ENCODE peak calls at places on chromosomes 16 and 17, in ten cellular contexts. U, O, B, A, G, H, T, V, N and J are unnamed samples.

GRCh38 chr16:70730944-70731343 is 45.1 kb upstream of the MTSS2 start:
- DNase-seq in U (peak; percentile 84), O (no peak), B (no peak), A (no peak), G (no peak), H (no peak), T (no peak), V (no peak), N (no peak), J (no peak)

GRCh38 chr16:69112285-69113129 is 7.1 kb downstream of the HAS3 start:
- DNase-seq in U (peak; percentile 71), O (no peak), B (no peak), A (no peak), G (no peak), H (peak; percentile 43), T (no peak), V (no peak), N (peak; percentile 87), J (no peak)

GRCh38 chr16:80125677-80126076 is 415.1 kb upstream of the DYNLRB2 start:
- DNase-seq in U (peak; percentile 62), O (no peak), B (peak; percentile 35), A (no peak), G (no peak), H (no peak), T (no peak), V (peak; percentile 44), N (no peak), J (no peak)

GRCh38 chr16:660459-661183 is 7.3 kb upstream of the RHOT2 start:
- DNase-seq in U (peak; percentile 96), O (no peak), B (peak; percentile 89), A (no peak), G (no peak), H (peak; percentile 63), T (peak; percentile 69), V (peak; percentile 85), N (peak; percentile 96), J (no peak)

GRCh38 chr16:10964891-10965326 is 20.5 kb downstream of the CLEC16A start:
- DNase-seq in U (no peak), O (no peak), B (no peak), A (no peak), G (no peak), H (no peak), T (no peak), V (no peak), N (no peak), J (no peak)

GRCh38 chr17:2398655-2399571 is 1.9 kb downstream of the MNT start:
- DNase-seq in U (peak; percentile 81), O (no peak), B (no peak), A (no peak), G (no peak), H (peak; percentile 64), T (no peak), V (peak; percentile 74), N (peak; percentile 84), J (no peak)

GRCh38 chr16:23901178-23902131 is 65.7 kb downstream of the PRKCB start:
- DNase-seq in U (no peak), O (no peak), B (no peak), A (no peak), G (no peak), H (no peak), T (no peak), V (no peak), N (peak; percentile 57), J (no peak)

GRCh38 chr16:57061084-57061905 is 31.1 kb upstream of the CPNE2 start:
- DNase-seq in U (peak; percentile 95), O (peak; percentile 79), B (peak; percentile 90), A (peak; percentile 53), G (no peak), H (no peak), T (peak; percentile 49), V (peak; percentile 72), N (no peak), J (peak; percentile 33)

GRCh38 chr17:4934173-4934979 is 2.3 kb downstream of the GP1BA start:
- DNase-seq in U (peak; percentile 69), O (no peak), B (no peak), A (no peak), G (no peak), H (peak; percentile 33), T (no peak), V (no peak), N (peak; percentile 70), J (no peak)

GRCh38 chr16:22901563-22901962 is 87.6 kb downstream of the HS3ST2 start:
- DNase-seq in U (no peak), O (no peak), B (no peak), A (no peak), G (no peak), H (no peak), T (no peak), V (no peak), N (no peak), J (no peak)

GRCh38 chr16:87464691-87465300 is 28.0 kb downstream of the ZCCHC14 start:
- DNase-seq in U (peak; percentile 77), O (peak; percentile 85), B (peak; percentile 94), A (peak; percentile 75), G (peak; percentile 59), H (peak; percentile 81), T (peak; percentile 67), V (peak; percentile 64), N (no peak), J (peak; percentile 79)

GRCh38 chr17:59914274-59914854 is 21.4 kb downstream of the RPS6KB1 start:
- DNase-seq in U (no peak), O (no peak), B (no peak), A (no peak), G (no peak), H (no peak), T (no peak), V (no peak), N (peak; percentile 61), J (no peak)

GRCh38 chr16:8026450-8026849 is 563.9 kb downstream of the TMEM114 start:
- DNase-seq in U (no peak), O (no peak), B (no peak), A (no peak), G (no peak), H (no peak), T (no peak), V (no peak), N (peak; percentile 52), J (no peak)

GRCh38 chr17:2481760-2482159 is 29.9 kb downstream of the METTL16 start:
- DNase-seq in U (no peak), O (no peak), B (no peak), A (no peak), G (no peak), H (no peak), T (no peak), V (no peak), N (no peak), J (no peak)

GRCh38 chr16:86171329-86171728 is 272.4 kb downstream of the IRF8 start:
- DNase-seq in U (no peak), O (no peak), B (no peak), A (no peak), G (no peak), H (peak; percentile 7), T (no peak), V (no peak), N (no peak), J (no peak)

GRCh38 chr16:85894266-85894665 is 4.7 kb upstream of the IRF8 start:
- DNase-seq in U (no peak), O (no peak), B (no peak), A (no peak), G (no peak), H (no peak), T (no peak), V (no peak), N (peak; percentile 45), J (no peak)

GRCh38 chr17:15273141-15273793 is 8.1 kb upstream of the PMP22 start:
- DNase-seq in U (no peak), O (no peak), B (no peak), A (peak; percentile 96), G (peak; percentile 93), H (peak; percentile 93), T (peak; percentile 73), V (no peak), N (no peak), J (no peak)

GRCh38 chr16:58011652-58012051 is 10.4 kb downstream of the USB1 start:
- DNase-seq in U (no peak), O (no peak), B (no peak), A (no peak), G (peak; percentile 40), H (peak; percentile 82), T (no peak), V (no peak), N (no peak), J (no peak)

GRCh38 chr16:66899945-66900688 is 18.6 kb downstream of the CDH16 start:
- DNase-seq in U (peak; percentile 90), O (no peak), B (peak; percentile 86), A (no peak), G (no peak), H (peak; percentile 75), T (no peak), V (peak; percentile 85), N (peak; percentile 64), J (peak; percentile 76)

DNA sequence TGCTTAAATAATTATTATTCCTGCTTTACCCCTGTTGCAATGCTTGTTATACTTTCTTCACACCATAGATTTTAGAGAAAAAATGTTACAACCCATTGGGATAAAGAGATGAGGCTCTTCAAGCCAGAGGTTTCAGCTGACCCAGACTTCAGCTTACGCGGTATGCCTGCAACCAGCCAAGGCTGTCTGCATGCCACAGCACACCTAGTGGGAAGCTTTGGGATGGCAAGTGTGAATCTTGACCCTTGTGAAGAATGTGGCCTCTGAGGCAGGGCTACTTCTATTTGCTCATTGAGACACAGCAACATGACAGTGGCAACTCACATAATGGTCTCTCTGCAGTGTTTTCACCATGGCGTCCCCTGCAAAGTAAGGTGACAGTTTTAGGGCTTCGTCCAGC is 193.9 kb upstream of the PIRT start:
- DNase-seq in U (no peak), O (no peak), B (no peak), A (no peak), G (no peak), H (no peak), T (no peak), V (no peak), N (peak; percentile 23), J (no peak)
- TF ChIP-seq CTCF in U (no peak), O (no peak), B (no peak), A (no peak), G (no peak), H (peak; percentile 27), T (no peak), V (no peak), N (peak; percentile 30), J (no peak)

GRCh38 chr17:19744492-19744891 is 3.6 kb downstream of the ALDH3A1 start:
- DNase-seq in U (no peak), O (no peak), B (no peak), A (no peak), G (no peak), H (no peak), T (no peak), V (no peak), N (no peak), J (no peak)
- H3K4me3 ChIP-seq in U (peak overlapping the region; percentile 68), O (peak overlapping the region; percentile 75), B (peak overlapping the region; percentile 46), A (peak overlapping the region; percentile 21), G (peak overlapping the region; percentile 18), H (peak overlapping the region; percentile 20), T (peak overlapping the region; percentile 28), V (peak overlapping the region; percentile 37), N (peak overlapping the region; percentile 50), J (peak overlapping the region; percentile 73)

GRCh38 chr17:47850692-47851573 is at the start of gene SP6:
- DNase-seq in U (peak; percentile 77), O (no peak), B (no peak), A (no peak), G (no peak), H (peak; percentile 25), T (no peak), V (peak; percentile 50), N (peak; percentile 93), J (no peak)
- TF ChIP-seq CTCF in U (peak; percentile 25), O (peak; percentile 31), B (no peak), A (peak; percentile 20), G (peak; percentile 35), H (no peak), T (no peak), V (no peak), N (no peak), J (no peak)

GRCh38 chr16:72947379-72948237 is 100.3 kb downstream of the ZFHX3 start:
- DNase-seq in U (peak; percentile 72), O (no peak), B (no peak), A (no peak), G (no peak), H (peak; percentile 60), T (no peak), V (no peak), N (no peak), J (no peak)
- H3K4me3 ChIP-seq in U (no peak overlapping the region), O (peak overlapping the region; percentile 6), B (peak overlapping the region; percentile 13), A (no peak overlapping the region), G (no peak overlapping the region), H (no peak overlapping the region), T (no peak overlapping the region), V (no peak overlapping the region), N (no peak overlapping the region), J (peak overlapping the region; percentile 4)